ENCODE peak calls at places on chromosomes 12 and 14, in six cellular contexts. One of them, this sample, is unnamed.

GRCh38 chr12:102958073-102958829 is 777 bp downstream of the ASCL1 start:
- DNase-seq in GM06990: peak
- DNase-seq in uterus: no peak
- DNase-seq in neural progenitor cell: peak
- DNase-seq in PC-3: no peak
- DNase-seq in choroid plexus epithelial cell: peak
- DNase-seq in this sample: peak

GRCh38 chr14:29282169-29282568 is 515.6 kb downstream of the FOXG1 start:
- DNase-seq in GM06990: no peak
- DNase-seq in uterus: no peak
- DNase-seq in neural progenitor cell: no peak
- DNase-seq in PC-3: peak
- DNase-seq in choroid plexus epithelial cell: peak
- DNase-seq in this sample: peak

GRCh38 chr12:28652239-28652638 is 462.0 kb downstream of the CCDC91 start:
- DNase-seq in GM06990: no peak
- DNase-seq in uterus: no peak
- DNase-seq in neural progenitor cell: no peak
- DNase-seq in PC-3: peak
- DNase-seq in choroid plexus epithelial cell: peak
- DNase-seq in this sample: no peak

GRCh38 chr14:75281691-75282000 is 3.0 kb downstream of the FOS start:
- DNase-seq in GM06990: no peak
- DNase-seq in uterus: no peak
- DNase-seq in neural progenitor cell: no peak
- DNase-seq in PC-3: no peak
- DNase-seq in choroid plexus epithelial cell: no peak
- DNase-seq in this sample: no peak

GRCh38 chr12:48958049-48958388 is 732 bp upstream of the ARF3 start:
- DNase-seq in GM06990: no peak
- DNase-seq in uterus: no peak
- DNase-seq in neural progenitor cell: no peak
- DNase-seq in PC-3: no peak
- DNase-seq in choroid plexus epithelial cell: no peak
- DNase-seq in this sample: no peak

GRCh38 chr12:44875954-44876553 is at the start of gene NELL2:
- DNase-seq in GM06990: peak
- DNase-seq in uterus: no peak
- DNase-seq in neural progenitor cell: peak
- DNase-seq in PC-3: peak
- DNase-seq in choroid plexus epithelial cell: peak
- DNase-seq in this sample: peak

GRCh38 chr14:50775357-50775756 is 55.6 kb downstream of the NIN start:
- DNase-seq in GM06990: no peak
- DNase-seq in uterus: no peak
- DNase-seq in neural progenitor cell: no peak
- DNase-seq in PC-3: peak
- DNase-seq in choroid plexus epithelial cell: peak
- DNase-seq in this sample: peak

GRCh38 chr12:109989380-109989779 is 6.8 kb downstream of the GIT2 start:
- DNase-seq in GM06990: no peak
- DNase-seq in uterus: no peak
- DNase-seq in neural progenitor cell: no peak
- DNase-seq in PC-3: no peak
- DNase-seq in choroid plexus epithelial cell: no peak
- DNase-seq in this sample: no peak

GRCh38 chr12:132329036-132329738 is at the start of gene GALNT9:
- DNase-seq in GM06990: no peak
- DNase-seq in uterus: no peak
- DNase-seq in neural progenitor cell: peak
- DNase-seq in PC-3: no peak
- DNase-seq in choroid plexus epithelial cell: peak
- DNase-seq in this sample: no peak

GRCh38 chr12:131829351-131829794 is 1.2 kb downstream of the MMP17 start:
- DNase-seq in GM06990: no peak
- DNase-seq in uterus: no peak
- DNase-seq in neural progenitor cell: peak
- DNase-seq in PC-3: peak
- DNase-seq in choroid plexus epithelial cell: peak
- DNase-seq in this sample: no peak

GRCh38 chr12:51823875-51824565 is 24.5 kb downstream of the FIGNL2 start:
- DNase-seq in GM06990: no peak
- DNase-seq in uterus: no peak
- DNase-seq in neural progenitor cell: peak
- DNase-seq in PC-3: peak
- DNase-seq in choroid plexus epithelial cell: peak
- DNase-seq in this sample: peak

GRCh38 chr14:64422753-64423152 is 34.6 kb downstream of the MTHFD1 start:
- DNase-seq in GM06990: no peak
- DNase-seq in uterus: no peak
- DNase-seq in neural progenitor cell: no peak
- DNase-seq in PC-3: no peak
- DNase-seq in choroid plexus epithelial cell: no peak
- DNase-seq in this sample: no peak

GRCh38 chr12:49366652-49367380 is 446 bp upstream of the SPATS2 start:
- DNase-seq in GM06990: peak
- DNase-seq in uterus: peak
- DNase-seq in neural progenitor cell: peak
- DNase-seq in PC-3: peak
- DNase-seq in choroid plexus epithelial cell: peak
- DNase-seq in this sample: peak

GRCh38 chr12:113449299-113449698 is 22.4 kb downstream of the LHX5 start:
- DNase-seq in GM06990: no peak
- DNase-seq in uterus: no peak
- DNase-seq in neural progenitor cell: no peak
- DNase-seq in PC-3: no peak
- DNase-seq in choroid plexus epithelial cell: no peak
- DNase-seq in this sample: no peak

GRCh38 chr12:69468237-69469026 is 1.8 kb upstream of the FRS2 start:
- DNase-seq in GM06990: no peak
- DNase-seq in uterus: no peak
- DNase-seq in neural progenitor cell: no peak
- DNase-seq in PC-3: no peak
- DNase-seq in choroid plexus epithelial cell: no peak
- DNase-seq in this sample: peak

GRCh38 chr12:127293507-127294310 is 973.3 kb upstream of the TMEM132C start:
- DNase-seq in GM06990: no peak
- DNase-seq in uterus: no peak
- DNase-seq in neural progenitor cell: peak
- DNase-seq in PC-3: peak
- DNase-seq in choroid plexus epithelial cell: peak
- DNase-seq in this sample: peak

GRCh38 chr14:29548948-29549370 is 378.7 kb downstream of the PRKD1 start:
- DNase-seq in GM06990: no peak
- DNase-seq in uterus: no peak
- DNase-seq in neural progenitor cell: peak
- DNase-seq in PC-3: peak
- DNase-seq in choroid plexus epithelial cell: peak
- DNase-seq in this sample: peak

GRCh38 chr12:19783547-19784444 is 344.5 kb downstream of the AEBP2 start:
- DNase-seq in GM06990: no peak
- DNase-seq in uterus: no peak
- DNase-seq in neural progenitor cell: peak
- DNase-seq in PC-3: no peak
- DNase-seq in choroid plexus epithelial cell: no peak
- DNase-seq in this sample: no peak

GRCh38 chr12:46983393-46983793 is 96.0 kb upstream of the PCED1B start:
- DNase-seq in GM06990: no peak
- DNase-seq in uterus: no peak
- DNase-seq in neural progenitor cell: no peak
- DNase-seq in PC-3: no peak
- DNase-seq in choroid plexus epithelial cell: no peak
- DNase-seq in this sample: no peak

GRCh38 chr14:76133103-76133502 is 18.6 kb upstream of the GPATCH2L start:
- DNase-seq in GM06990: no peak
- DNase-seq in uterus: no peak
- DNase-seq in neural progenitor cell: peak
- DNase-seq in PC-3: peak
- DNase-seq in choroid plexus epithelial cell: peak
- DNase-seq in this sample: peak

GRCh38 chr12:78120866-78121590 is 290.3 kb downstream of the NAV3 start:
- DNase-seq in GM06990: no peak
- DNase-seq in uterus: no peak
- DNase-seq in neural progenitor cell: no peak
- DNase-seq in PC-3: peak
- DNase-seq in choroid plexus epithelial cell: peak
- DNase-seq in this sample: peak

GRCh38 chr14:99649219-99649618 is 4.3 kb downstream of the HHIPL1 start:
- DNase-seq in GM06990: no peak
- DNase-seq in uterus: no peak
- DNase-seq in neural progenitor cell: no peak
- DNase-seq in PC-3: peak
- DNase-seq in choroid plexus epithelial cell: peak
- DNase-seq in this sample: peak

GRCh38 chr14:28661171-28661772 is 105.3 kb upstream of the FOXG1 start:
- DNase-seq in GM06990: no peak
- DNase-seq in uterus: no peak
- DNase-seq in neural progenitor cell: peak
- DNase-seq in PC-3: peak
- DNase-seq in choroid plexus epithelial cell: peak
- DNase-seq in this sample: peak

GRCh38 chr12:48817957-48818830 is at the start of gene CACNB3:
- DNase-seq in GM06990: peak
- DNase-seq in uterus: peak
- DNase-seq in neural progenitor cell: peak
- DNase-seq in PC-3: peak
- DNase-seq in choroid plexus epithelial cell: peak
- DNase-seq in this sample: peak

GRCh38 chr12:67449591-67450052 is 180.5 kb downstream of the CAND1 start:
- DNase-seq in GM06990: peak
- DNase-seq in uterus: no peak
- DNase-seq in neural progenitor cell: no peak
- DNase-seq in PC-3: no peak
- DNase-seq in choroid plexus epithelial cell: no peak
- DNase-seq in this sample: no peak

GRCh38 chr12:70469221-70469820 is 103.2 kb downstream of the KCNMB4 start:
- DNase-seq in GM06990: no peak
- DNase-seq in uterus: no peak
- DNase-seq in neural progenitor cell: no peak
- DNase-seq in PC-3: no peak
- DNase-seq in choroid plexus epithelial cell: no peak
- DNase-seq in this sample: no peak

GRCh38 chr12:64056741-64057140 is 165.4 kb downstream of the KICS2 start:
- DNase-seq in GM06990: no peak
- DNase-seq in uterus: no peak
- DNase-seq in neural progenitor cell: no peak
- DNase-seq in PC-3: no peak
- DNase-seq in choroid plexus epithelial cell: no peak
- DNase-seq in this sample: no peak
- TF ChIP-seq CTCF in GM06990: no peak
- TF ChIP-seq CTCF in uterus: no peak
- TF ChIP-seq CTCF in neural progenitor cell: no peak
- TF ChIP-seq CTCF in PC-3: no peak
- TF ChIP-seq CTCF in choroid plexus epithelial cell: no peak
- TF ChIP-seq CTCF in this sample: no peak

GRCh38 chr12:92927436-92928116 is 1.5 kb downstream of the EEA1 start:
- DNase-seq in GM06990: peak
- DNase-seq in uterus: no peak
- DNase-seq in neural progenitor cell: peak
- DNase-seq in PC-3: peak
- DNase-seq in choroid plexus epithelial cell: peak
- DNase-seq in this sample: peak
- H3K4me3 ChIP-seq in GM06990: peak
- H3K4me3 ChIP-seq in uterus: peak
- H3K4me3 ChIP-seq in neural progenitor cell: peak
- H3K4me3 ChIP-seq in PC-3: peak
- H3K4me3 ChIP-seq in choroid plexus epithelial cell: peak
- H3K4me3 ChIP-seq in this sample: peak

GRCh38 chr12:3000548-3001275 is 41.5 kb downstream of the TEAD4 start:
- DNase-seq in GM06990: no peak
- DNase-seq in uterus: no peak
- DNase-seq in neural progenitor cell: peak
- DNase-seq in PC-3: no peak
- DNase-seq in choroid plexus epithelial cell: no peak
- DNase-seq in this sample: no peak
- TF ChIP-seq CTCF in GM06990: no peak
- TF ChIP-seq CTCF in uterus: no peak
- TF ChIP-seq CTCF in neural progenitor cell: peak
- TF ChIP-seq CTCF in PC-3: no peak
- TF ChIP-seq CTCF in choroid plexus epithelial cell: peak
- TF ChIP-seq CTCF in this sample: peak

DNA sequence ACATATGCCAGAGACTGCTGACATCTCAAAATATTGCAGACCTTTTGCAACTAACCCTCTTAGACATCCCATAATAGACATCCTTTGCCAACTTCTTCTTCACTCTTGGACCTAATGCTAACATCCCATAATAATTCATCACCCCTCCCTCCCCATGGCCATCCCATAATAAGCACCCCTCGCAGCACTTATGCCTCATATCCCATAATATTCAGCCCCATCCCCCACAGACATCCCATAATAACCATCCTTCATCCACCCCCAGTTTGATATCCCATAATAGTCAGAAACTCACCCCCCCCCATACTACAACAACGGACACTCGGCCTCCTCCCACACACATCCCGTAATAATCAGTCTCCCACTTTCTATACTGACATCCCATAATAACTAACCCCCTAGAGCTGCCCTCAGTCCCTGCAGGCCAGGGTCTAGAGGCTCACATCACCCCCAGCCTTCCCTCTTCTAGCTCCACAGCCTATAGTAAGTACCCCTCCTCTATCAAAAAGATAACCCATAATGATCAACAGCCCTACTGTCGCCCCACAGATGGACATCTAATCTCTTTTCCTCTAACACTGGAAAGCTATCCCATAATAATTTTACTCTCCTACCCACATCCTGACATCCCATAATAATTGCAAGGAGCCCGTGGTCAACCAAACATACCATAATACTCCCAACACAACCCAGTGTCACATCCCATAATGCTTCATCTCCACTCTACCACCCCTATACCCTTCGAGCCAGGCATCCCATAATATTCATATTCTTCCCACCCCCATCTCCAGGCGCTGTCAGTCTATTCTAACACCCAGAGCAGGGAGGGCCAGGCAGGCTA is 792 bp upstream of the CHD4 start:
- DNase-seq in GM06990: peak
- DNase-seq in uterus: peak
- DNase-seq in neural progenitor cell: peak
- DNase-seq in PC-3: peak
- DNase-seq in choroid plexus epithelial cell: peak
- DNase-seq in this sample: peak
- H3K4me3 ChIP-seq in GM06990: no peak
- H3K4me3 ChIP-seq in uterus: no peak
- H3K4me3 ChIP-seq in neural progenitor cell: no peak
- H3K4me3 ChIP-seq in PC-3: peak
- H3K4me3 ChIP-seq in choroid plexus epithelial cell: no peak
- H3K4me3 ChIP-seq in this sample: no peak

DNA sequence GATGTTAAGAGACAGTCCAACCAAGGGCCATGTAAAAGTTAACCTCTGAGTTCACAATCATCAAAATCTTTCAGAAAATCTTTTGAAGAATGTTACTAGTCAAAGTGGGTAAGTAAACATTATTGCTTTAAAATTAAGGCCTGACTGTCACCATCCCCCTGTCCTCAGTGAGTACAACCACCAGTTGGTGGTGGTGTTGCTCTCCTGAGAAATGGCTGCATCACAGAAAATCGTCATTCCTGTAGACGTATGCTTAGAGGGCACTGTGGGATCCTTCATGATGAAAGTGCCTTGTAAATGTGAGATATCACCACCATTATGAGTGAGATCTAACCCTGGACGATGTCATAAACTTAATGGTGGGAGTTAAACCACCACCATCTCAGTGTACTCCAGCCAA is 451.2 kb downstream of the RPS29 start:
- DNase-seq in GM06990: no peak
- DNase-seq in uterus: no peak
- DNase-seq in neural progenitor cell: peak
- DNase-seq in PC-3: peak
- DNase-seq in choroid plexus epithelial cell: no peak
- DNase-seq in this sample: no peak
- TF ChIP-seq CTCF in GM06990: peak
- TF ChIP-seq CTCF in uterus: no peak
- TF ChIP-seq CTCF in neural progenitor cell: peak
- TF ChIP-seq CTCF in PC-3: no peak
- TF ChIP-seq CTCF in choroid plexus epithelial cell: no peak
- TF ChIP-seq CTCF in this sample: no peak

This sample was measured in fibroblast of mammary gland.